ENCODE peak calls at places on chromosome 7, in seven cellular contexts. C is H9, K is GM23338, Q is AG09309, L is WTC11, B is adrenal gland, Y is left ventricle myocardium inferior. G is an unnamed sample.

GRCh38 chr7:78173192-78173591 is 374.6 kb downstream of the PHTF2 start:
- DNase-seq in B (no peak), L (no peak), Y (no peak), K (no peak), C (no peak), Q (no peak), G (no peak)

GRCh38 chr7:141563956-141564623 is 12.9 kb downstream of the AGK start:
- DNase-seq in L (peak), K (peak), B (no peak), Q (no peak), Y (no peak), C (peak), G (no peak)

GRCh38 chr7:108089381-108089780 is 40.8 kb downstream of the LAMB4 start:
- DNase-seq in Q (no peak), B (no peak), L (no peak), C (no peak), K (no peak), Y (no peak), G (no peak)

GRCh38 chr7:122975341-122975740 is 20.2 kb downstream of the TAS2R16 start:
- DNase-seq in L (no peak), K (no peak), Y (no peak), C (no peak), B (no peak), Q (no peak), G (no peak)

GRCh38 chr7:97019710-97020109 is 4.9 kb downstream of the DLX5 start:
- DNase-seq in K (no peak), B (no peak), Q (no peak), C (no peak), Y (no peak), L (no peak), G (no peak)

GRCh38 chr7:151637781-151638261 is 118.1 kb upstream of the RHEB start:
- DNase-seq in C (no peak), Y (no peak), L (no peak), Q (no peak), K (no peak), B (peak), G (no peak)

GRCh38 chr7:129845178-129845971 is 107.4 kb downstream of the UBE2H start:
- DNase-seq in Q (no peak), Y (no peak), L (no peak), K (no peak), B (peak), C (no peak), G (no peak)

GRCh38 chr7:112462236-112462635 is 12.0 kb downstream of the IFRD1 start:
- DNase-seq in B (peak), L (no peak), K (no peak), C (no peak), Q (peak), Y (no peak), G (no peak)

GRCh38 chr7:19122018-19122588 is 4.7 kb upstream of the TWIST1 start:
- DNase-seq in C (no peak), Q (no peak), L (no peak), Y (no peak), K (peak), B (no peak), G (no peak)

GRCh38 chr7:32494946-32495297 is 367 bp upstream of the AVL9 start:
- DNase-seq in Y (no peak), K (no peak), Q (no peak), L (no peak), B (no peak), C (no peak), G (no peak)

GRCh38 chr7:32496052-32496813 is 944 bp downstream of the AVL9 start:
- DNase-seq in B (no peak), Y (no peak), C (no peak), K (peak), L (no peak), Q (no peak), G (no peak)

GRCh38 chr7:32489788-32490126 is 423 bp downstream of the LSM5 start:
- DNase-seq in L (no peak), K (no peak), Q (no peak), C (no peak), Y (no peak), B (no peak), G (no peak)

GRCh38 chr7:32495298-32496051 is at the start of gene AVL9:
- DNase-seq in B (peak), C (peak), Y (peak), L (peak), K (peak), Q (peak), G (peak)

GRCh38 chr7:32490127-32490796 is at the start of gene LSM5:
- DNase-seq in C (peak), B (peak), L (peak), Y (peak), K (peak), Q (no peak), G (peak)
- TF ChIP-seq CTCF in C (no peak), B (no peak), L (no peak), Y (no peak), K (no peak), Q (no peak), G (no peak)

GRCh38 chr7:4849390-4849789 is 12.4 kb downstream of the PAPOLB start:
- DNase-seq in Q (no peak), B (peak), Y (no peak), K (peak), L (peak), C (no peak), G (no peak)
- TF ChIP-seq CTCF in Q (peak), B (peak), Y (peak), K (peak), L (no peak), C (peak), G (peak)

GRCh38 chr7:55420535-55420934 is 55.4 kb downstream of the LANCL2 start:
- DNase-seq in C (no peak), B (no peak), K (no peak), Y (no peak), L (no peak), Q (no peak), G (no peak)

GRCh38 chr7:55411844-55412243 is 46.7 kb downstream of the LANCL2 start:
- DNase-seq in K (no peak), B (no peak), Q (no peak), Y (no peak), L (no peak), C (no peak), G (no peak)

GRCh38 chr7:55410641-55411239 is 45.6 kb downstream of the LANCL2 start:
- DNase-seq in B (no peak), Q (no peak), C (no peak), K (no peak), Y (no peak), L (no peak), G (no peak)

GRCh38 chr7:55413442-55413841 is 48.3 kb downstream of the LANCL2 start:
- DNase-seq in B (no peak), Q (no peak), Y (no peak), L (no peak), K (no peak), C (no peak), G (no peak)

GRCh38 chr7:55415173-55415778 is 50.1 kb downstream of the LANCL2 start:
- DNase-seq in B (peak), Q (peak), L (peak), C (peak), Y (peak), K (peak), G (peak)
- TF ChIP-seq CTCF in B (peak), Q (peak), L (peak), C (peak), Y (peak), K (peak), G (peak)

GRCh38 chr7:17044868-17045267 is 163.1 kb upstream of the AGR3 start:
- DNase-seq in C (no peak), L (no peak), K (no peak), Q (no peak), B (no peak), Y (no peak), G (no peak)
- TF ChIP-seq CTCF in C (no peak), L (no peak), K (no peak), Q (no peak), B (no peak), Y (no peak), G (no peak)

GRCh38 chr7:138440460-138440859 is 19.6 kb upstream of the TRIM24 start:
- DNase-seq in L (no peak), Q (no peak), B (no peak), K (no peak), C (no peak), Y (no peak), G (no peak)
- TF ChIP-seq CTCF in L (no peak), Q (no peak), B (no peak), K (no peak), C (no peak), Y (no peak), G (no peak)

GRCh38 chr7:106143711-106144347 is 31.7 kb upstream of the SYPL1 start:
- DNase-seq in L (peak), C (no peak), K (peak), Y (no peak), Q (no peak), B (no peak), G (no peak)
- TF ChIP-seq CTCF in L (no peak), C (no peak), K (no peak), Y (no peak), Q (no peak), B (no peak), G (no peak)